ENCODE peak calls at places on chromosome 21, in four cellular contexts. Z, R, H and O are unnamed samples.
A peak's percentile ranks its signal among the peaks of the same experiment; 100 is the strongest.

GRCh38 chr21:41217656-41218380 is 49.9 kb downstream of the BACE2 start:
- DNase-seq in Z (peak; percentile 52), R (peak; percentile 46), H (no peak), O (peak; percentile 74)

GRCh38 chr21:9008636-9009035 is 1512.7 kb upstream of the TPTE start:
- DNase-seq in H (no peak), R (no peak), Z (no peak), O (no peak)

GRCh38 chr21:41167348-41168342 is at the start of gene BACE2:
- DNase-seq in R (peak; percentile 74), H (peak; percentile 84), Z (peak; percentile 80), O (peak; percentile 68)

GRCh38 chr21:14321042-14321441 is 61.9 kb downstream of the HSPA13 start:
- DNase-seq in H (no peak), R (no peak), Z (no peak), O (peak; percentile 0)

GRCh38 chr21:27480841-27481261 is 514.0 kb upstream of the ADAMTS5 start:
- DNase-seq in Z (no peak), R (no peak), H (no peak), O (peak; percentile 64)

GRCh38 chr21:42039470-42039901 is 29.3 kb upstream of the ZBTB21 start:
- DNase-seq in Z (no peak), H (no peak), R (no peak), O (peak; percentile 85)

GRCh38 chr21:32364387-32364786 is 28.4 kb downstream of the URB1 start:
- DNase-seq in R (no peak), H (no peak), Z (no peak), O (no peak)

GRCh38 chr21:41857771-41858300 is 21.3 kb downstream of the PRDM15 start:
- DNase-seq in R (no peak), Z (no peak), H (no peak), O (no peak)

GRCh38 chr21:29504751-29505321 is 206.1 kb downstream of the BACH1 start:
- DNase-seq in Z (peak; percentile 27), R (no peak), H (no peak), O (peak; percentile 72)

GRCh38 chr21:9839011-9839661 is 682.2 kb upstream of the TPTE start:
- DNase-seq in Z (no peak), R (peak; percentile 31), H (no peak), O (no peak)

GRCh38 chr21:33238565-33239255 is 9.0 kb downstream of the IFNAR2 start:
- DNase-seq in R (no peak), H (no peak), Z (no peak), O (no peak)

GRCh38 chr21:31181089-31181757 is 142.9 kb upstream of the KRTAP19-8 start:
- DNase-seq in Z (no peak), H (no peak), R (no peak), O (no peak)

GRCh38 chr21:33015091-33015490 is 10.6 kb upstream of the OLIG2 start:
- DNase-seq in H (peak; percentile 2), R (no peak), Z (no peak), O (no peak)

GRCh38 chr21:42456457-42456856 is 39.6 kb downstream of the RSPH1 start:
- DNase-seq in Z (no peak), H (no peak), R (no peak), O (no peak)

GRCh38 chr21:18460979-18461378 is 57.4 kb upstream of the TMPRSS15 start:
- DNase-seq in Z (no peak), H (no peak), R (no peak), O (no peak)

GRCh38 chr21:44881586-44881939 is 8.1 kb upstream of the PTTG1IP start:
- DNase-seq in Z (no peak), H (no peak), R (no peak), O (no peak)

GRCh38 chr21:29305561-29305960 is 6.8 kb downstream of the BACH1 start:
- DNase-seq in R (no peak), H (no peak), Z (no peak), O (no peak)

GRCh38 chr21:32565856-32566465 is 19.4 kb downstream of the TCP10L start:
- DNase-seq in H (no peak), R (no peak), Z (no peak), O (peak; percentile 48)

GRCh38 chr21:31450971-31451370 is 106.9 kb upstream of the TIAM1 start:
- DNase-seq in R (no peak), Z (no peak), H (no peak), O (no peak)

GRCh38 chr21:38913120-38913975 is 107.6 kb downstream of the ETS2 start:
- DNase-seq in H (peak; percentile 80), Z (peak; percentile 78), R (peak; percentile 84), O (peak; percentile 69)

GRCh38 chr21:27813750-27814149 is 846.9 kb upstream of the ADAMTS5 start:
- DNase-seq in H (no peak), Z (no peak), R (no peak), O (no peak)

GRCh38 chr21:28337319-28337718 is 655.4 kb downstream of the LTN1 start:
- DNase-seq in Z (peak; percentile 48), R (no peak), H (no peak), O (peak; percentile 78)

GRCh38 chr21:41112740-41113692 is 54.9 kb upstream of the BACE2 start:
- DNase-seq in R (peak; percentile 43), Z (peak; percentile 95), H (no peak), O (peak; percentile 79)

GRCh38 chr21:41605178-41605933 is 97.4 kb upstream of the TMPRSS2 start:
- DNase-seq in H (no peak), Z (no peak), R (no peak), O (no peak)

GRCh38 chr21:32403201-32403701 is 9.3 kb upstream of the EVA1C start:
- DNase-seq in H (peak; percentile 63), R (peak; percentile 67), Z (peak; percentile 71), O (peak; percentile 73)

GRCh38 chr21:32278068-32278467 is 781 bp downstream of the MIS18A start:
- DNase-seq in Z (peak; percentile 25), H (no peak), R (no peak), O (no peak)

GRCh38 chr21:44911384-44912157 is 9.1 kb downstream of the ITGB2 start:
- DNase-seq in R (no peak), Z (no peak), H (no peak), O (no peak)

GRCh38 chr21:32302560-32302959 is 3.9 kb downstream of the MRAP start:
- DNase-seq in R (no peak), H (peak; percentile 20), Z (no peak), O (no peak)

GRCh38 chr21:28229811-28230210 is 762.9 kb downstream of the LTN1 start:
- DNase-seq in H (no peak), R (no peak), Z (no peak), O (peak; percentile 93)

GRCh38 chr21:27189870-27190269 is 223.0 kb upstream of the ADAMTS5 start:
- DNase-seq in R (no peak), H (no peak), Z (no peak), O (no peak)

GRCh38 chr21:33449650-33450049 is 30.1 kb downstream of the TMEM50B start:
- DNase-seq in R (no peak), Z (no peak), H (no peak), O (no peak)

GRCh38 chr21:31334648-31335121 is 9.4 kb downstream of the TIAM1 start:
- DNase-seq in H (no peak), R (no peak), Z (no peak), O (no peak)

GRCh38 chr21:41835711-41836154 is 43.4 kb downstream of the PRDM15 start:
- DNase-seq in R (no peak), Z (no peak), H (no peak), O (no peak)

GRCh38 chr21:29947119-29947518 is 7.3 kb upstream of the GRIK1 start:
- DNase-seq in R (no peak), Z (peak; percentile 71), H (no peak), O (no peak)

GRCh38 chr21:26840912-26841311 is 4.3 kb downstream of the ADAMTS1 start:
- DNase-seq in R (no peak), H (no peak), Z (peak; percentile 46), O (peak; percentile 76)

GRCh38 chr21:26818911-26819310 is 26.3 kb downstream of the ADAMTS1 start:
- DNase-seq in H (no peak), R (no peak), Z (peak; percentile 32), O (no peak)

GRCh38 chr21:25999935-26000582 is 170.5 kb downstream of the APP start:
- DNase-seq in R (no peak), H (no peak), Z (no peak), O (no peak)

GRCh38 chr21:25979845-25980433 is 190.6 kb downstream of the APP start:
- DNase-seq in R (no peak), Z (no peak), H (no peak), O (no peak)

GRCh38 chr21:15729674-15730483 is at the start of gene USP25:
- DNase-seq in Z (peak; percentile 92), H (peak; percentile 88), R (peak; percentile 89), O (peak; percentile 60)
- H3K56ac ChIP-seq in Z (peak within 1 kb of the TSS; percentile 93), H (peak within 1 kb of the TSS; percentile 87), R (no peak within 1 kb of the TSS), O (peak within 1 kb of the TSS; percentile 74)

GRCh38 chr21:37712204-37712934 is 203.9 kb downstream of the KCNJ6 start:
- DNase-seq in H (peak; percentile 77), R (peak; percentile 76), Z (peak; percentile 87), O (peak; percentile 73)
- H3K56ac ChIP-seq in H (no peak overlapping the region), R (no peak overlapping the region), Z (no peak overlapping the region), O (peak overlapping the region; percentile 43)

GRCh38 chr21:35748683-35749314 is 311.5 kb downstream of the SETD4 start:
- DNase-seq in H (no peak), Z (no peak), R (no peak), O (no peak)
- H3K56ac ChIP-seq in H (no peak overlapping the region), Z (no peak overlapping the region), R (no peak overlapping the region), O (no peak overlapping the region)

DNA sequence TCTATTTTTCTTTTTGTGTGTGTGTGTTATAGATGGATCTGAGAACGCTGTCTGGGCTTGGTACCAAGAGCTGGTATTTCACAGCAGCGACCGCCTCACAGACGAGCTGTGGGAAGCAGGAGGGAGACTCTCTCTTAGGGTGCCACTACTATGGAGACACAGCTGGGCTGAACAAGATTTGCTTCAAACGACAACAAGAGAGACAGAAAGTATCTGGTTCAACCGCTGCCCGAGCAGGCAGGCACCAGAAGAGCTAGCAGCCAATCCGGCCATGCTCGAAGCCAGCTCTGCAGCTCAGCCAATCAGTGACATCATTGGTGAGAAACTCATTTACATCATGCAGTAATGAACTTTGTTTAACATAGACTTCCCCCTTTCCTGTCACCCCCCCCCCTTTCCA is 341.3 kb downstream of the USP25 start:
- DNase-seq in R (no peak), H (no peak), Z (peak; percentile 16), O (no peak)
- H3K56ac ChIP-seq in R (no peak overlapping the region), H (no peak overlapping the region), Z (no peak overlapping the region), O (no peak overlapping the region)

GRCh38 chr21:34558166-34558565 is 46.2 kb upstream of the KCNE1 start:
- DNase-seq in R (no peak), Z (no peak), H (no peak), O (no peak)

GRCh38 chr21:34557261-34557660 is 45.3 kb upstream of the KCNE1 start:
- DNase-seq in Z (no peak), R (no peak), H (no peak), O (no peak)

GRCh38 chr21:34560609-34561008 is 48.6 kb upstream of the KCNE1 start:
- DNase-seq in H (no peak), R (no peak), Z (no peak), O (no peak)

GRCh38 chr21:34558960-34559631 is 47.1 kb upstream of the KCNE1 start:
- DNase-seq in Z (no peak), H (no peak), R (no peak), O (peak; percentile 38)

DNA sequence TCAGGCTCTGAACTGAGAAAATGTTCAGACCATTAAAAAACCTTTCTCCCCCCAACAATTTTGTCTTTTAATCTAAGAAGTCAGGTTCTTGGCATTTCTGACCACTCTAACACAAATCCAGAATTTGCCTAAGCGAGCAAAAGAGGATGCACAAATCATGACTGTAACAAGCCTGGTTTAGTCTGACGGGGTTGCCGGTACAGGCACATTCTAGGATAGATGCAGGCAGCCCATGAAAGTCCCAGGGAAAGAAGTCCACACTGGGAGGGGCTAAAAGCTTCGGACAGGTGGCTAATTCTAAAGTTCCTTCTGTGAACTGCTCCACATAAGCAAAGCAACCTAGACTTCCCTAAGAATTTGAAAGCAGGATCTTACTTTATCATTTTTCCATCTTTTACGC is 48.0 kb upstream of the KCNE1 start:
- DNase-seq in H (no peak), R (no peak), Z (no peak), O (no peak)
- H3K56ac ChIP-seq in H (no peak overlapping the region), R (no peak overlapping the region), Z (no peak overlapping the region), O (no peak overlapping the region)